ENCODE peak calls at places on chromosomes 12 and 14, in four cellular contexts. One of them, this sample, is unnamed.

GRCh38 chr12:59396941-59397340 is 198.9 kb upstream of the SLC16A7 start:
- DNase-seq in A673: no peak
- DNase-seq in mesendoderm: no peak
- DNase-seq in body of pancreas: no peak
- DNase-seq in this sample: no peak

GRCh38 chr12:107511292-107511691 is 174.3 kb upstream of the PWP1 start:
- DNase-seq in A673: no peak
- DNase-seq in body of pancreas: peak
- DNase-seq in mesendoderm: no peak
- DNase-seq in this sample: no peak

GRCh38 chr12:106213721-106214121 is 34.1 kb downstream of the CKAP4 start:
- DNase-seq in mesendoderm: no peak
- DNase-seq in body of pancreas: no peak
- DNase-seq in A673: no peak
- DNase-seq in this sample: no peak

GRCh38 chr14:70995671-70996070 is 88.4 kb downstream of the PCNX1 start:
- DNase-seq in body of pancreas: no peak
- DNase-seq in mesendoderm: peak
- DNase-seq in A673: no peak
- DNase-seq in this sample: no peak

GRCh38 chr14:55374771-55375170 is 36.9 kb downstream of the ATG14 start:
- DNase-seq in mesendoderm: no peak
- DNase-seq in body of pancreas: no peak
- DNase-seq in A673: no peak
- DNase-seq in this sample: no peak

GRCh38 chr12:56634837-56635538 is 4.9 kb upstream of the BAZ2A start:
- DNase-seq in mesendoderm: peak
- DNase-seq in body of pancreas: peak
- DNase-seq in A673: peak
- DNase-seq in this sample: peak

GRCh38 chr12:117208206-117208605 is 17.9 kb upstream of the FBXO21 start:
- DNase-seq in body of pancreas: no peak
- DNase-seq in A673: no peak
- DNase-seq in mesendoderm: no peak
- DNase-seq in this sample: no peak

GRCh38 chr14:65961004-65961403 is 525.2 kb upstream of the CCDC196 start:
- DNase-seq in A673: peak
- DNase-seq in body of pancreas: peak
- DNase-seq in mesendoderm: peak
- DNase-seq in this sample: peak

GRCh38 chr12:106248849-106249371 is 1.1 kb upstream of the CKAP4 start:
- DNase-seq in mesendoderm: no peak
- DNase-seq in A673: peak
- DNase-seq in body of pancreas: peak
- DNase-seq in this sample: no peak

GRCh38 chr14:68144051-68144681 is 324.6 kb downstream of the RAD51B start:
- DNase-seq in A673: no peak
- DNase-seq in mesendoderm: no peak
- DNase-seq in body of pancreas: peak
- DNase-seq in this sample: peak

GRCh38 chr14:61467281-61467680 is 145.9 kb downstream of the PRKCH start:
- DNase-seq in A673: no peak
- DNase-seq in mesendoderm: no peak
- DNase-seq in body of pancreas: no peak
- DNase-seq in this sample: no peak

GRCh38 chr14:48703728-48704467 is 882.3 kb downstream of the RPS29 start:
- DNase-seq in body of pancreas: no peak
- DNase-seq in mesendoderm: no peak
- DNase-seq in A673: no peak
- DNase-seq in this sample: no peak

GRCh38 chr14:29536886-29537511 is 390.6 kb downstream of the PRKD1 start:
- DNase-seq in mesendoderm: no peak
- DNase-seq in body of pancreas: no peak
- DNase-seq in A673: peak
- DNase-seq in this sample: peak

GRCh38 chr14:91872011-91872476 is 4.7 kb upstream of the TC2N start:
- DNase-seq in mesendoderm: no peak
- DNase-seq in body of pancreas: peak
- DNase-seq in A673: no peak
- DNase-seq in this sample: no peak

GRCh38 chr12:113424915-113425823 is 3.0 kb downstream of the SDSL start:
- DNase-seq in body of pancreas: peak
- DNase-seq in A673: peak
- DNase-seq in mesendoderm: peak
- DNase-seq in this sample: peak

GRCh38 chr14:91306547-91306946 is 62.0 kb upstream of the GPR68 start:
- DNase-seq in body of pancreas: no peak
- DNase-seq in A673: no peak
- DNase-seq in mesendoderm: no peak
- DNase-seq in this sample: no peak

GRCh38 chr14:21989090-21989489 is 315.5 kb upstream of the OR4E1 start:
- DNase-seq in body of pancreas: no peak
- DNase-seq in A673: no peak
- DNase-seq in mesendoderm: no peak
- DNase-seq in this sample: no peak

GRCh38 chr12:31966558-31967205 is 7.5 kb downstream of the RESF1 start:
- DNase-seq in body of pancreas: no peak
- DNase-seq in A673: no peak
- DNase-seq in mesendoderm: peak
- DNase-seq in this sample: no peak

GRCh38 chr14:95023886-95024285 is 133.4 kb downstream of the DICER1 start:
- DNase-seq in body of pancreas: no peak
- DNase-seq in A673: no peak
- DNase-seq in mesendoderm: no peak
- DNase-seq in this sample: no peak

GRCh38 chr14:59754256-59754655 is 116.3 kb downstream of the RTN1 start:
- DNase-seq in body of pancreas: no peak
- DNase-seq in mesendoderm: peak
- DNase-seq in A673: no peak
- DNase-seq in this sample: no peak

GRCh38 chr12:38587594-38587993 is 271.0 kb downstream of the ALG10B start:
- DNase-seq in mesendoderm: no peak
- DNase-seq in body of pancreas: no peak
- DNase-seq in A673: no peak
- DNase-seq in this sample: no peak

GRCh38 chr14:20662968-20663731 is 21.2 kb upstream of the RNASE4 start:
- DNase-seq in body of pancreas: peak
- DNase-seq in A673: peak
- DNase-seq in mesendoderm: peak
- DNase-seq in this sample: peak

GRCh38 chr12:6947615-6948014 is 3.5 kb upstream of the PTPN6 start:
- DNase-seq in mesendoderm: no peak
- DNase-seq in body of pancreas: no peak
- DNase-seq in A673: no peak
- DNase-seq in this sample: no peak

GRCh38 chr12:65779091-65779642 is 45.1 kb upstream of the HMGA2 start:
- DNase-seq in mesendoderm: peak
- DNase-seq in body of pancreas: no peak
- DNase-seq in A673: peak
- DNase-seq in this sample: peak

GRCh38 chr14:78341827-78342389 is 171.7 kb downstream of the NRXN3 start:
- DNase-seq in body of pancreas: no peak
- DNase-seq in mesendoderm: no peak
- DNase-seq in A673: no peak
- DNase-seq in this sample: no peak

GRCh38 chr12:26546535-26547314 is 286.3 kb downstream of the ITPR2 start:
- DNase-seq in body of pancreas: no peak
- DNase-seq in A673: no peak
- DNase-seq in mesendoderm: no peak
- DNase-seq in this sample: no peak

GRCh38 chr12:65825573-65826512 is 1.6 kb downstream of the HMGA2 start:
- DNase-seq in A673: peak
- DNase-seq in mesendoderm: peak
- DNase-seq in body of pancreas: peak
- DNase-seq in this sample: peak

GRCh38 chr14:95102678-95103039 is 54.7 kb downstream of the DICER1 start:
- DNase-seq in body of pancreas: no peak
- DNase-seq in mesendoderm: no peak
- DNase-seq in A673: peak
- DNase-seq in this sample: no peak

GRCh38 chr12:12663644-12664294 is 32.2 kb downstream of the GPR19 start:
- DNase-seq in body of pancreas: no peak
- DNase-seq in mesendoderm: no peak
- DNase-seq in A673: no peak
- DNase-seq in this sample: no peak

GRCh38 chr12:101764393-101764792 is 25.1 kb upstream of the SYCP3 start:
- DNase-seq in body of pancreas: no peak
- DNase-seq in mesendoderm: no peak
- DNase-seq in A673: no peak
- DNase-seq in this sample: no peak

GRCh38 chr12:97142737-97143450 is 235.8 kb downstream of the NEDD1 start:
- DNase-seq in mesendoderm: no peak
- DNase-seq in A673: no peak
- DNase-seq in body of pancreas: no peak
- DNase-seq in this sample: no peak

GRCh38 chr12:131674373-131674772 is 36.5 kb upstream of the SFSWAP start:
- DNase-seq in body of pancreas: no peak
- DNase-seq in mesendoderm: no peak
- DNase-seq in A673: no peak
- DNase-seq in this sample: no peak

GRCh38 chr12:131677699-131678098 is 33.2 kb upstream of the SFSWAP start:
- DNase-seq in body of pancreas: no peak
- DNase-seq in A673: no peak
- DNase-seq in mesendoderm: no peak
- DNase-seq in this sample: no peak

GRCh38 chr12:131673519-131674265 is 37.2 kb upstream of the SFSWAP start:
- DNase-seq in A673: no peak
- DNase-seq in body of pancreas: no peak
- DNase-seq in mesendoderm: no peak
- DNase-seq in this sample: peak

GRCh38 chr12:131675126-131676080 is 35.5 kb upstream of the SFSWAP start:
- DNase-seq in mesendoderm: no peak
- DNase-seq in A673: no peak
- DNase-seq in body of pancreas: no peak
- DNase-seq in this sample: no peak

GRCh38 chr12:131676544-131676943 is 34.3 kb upstream of the SFSWAP start:
- DNase-seq in body of pancreas: no peak
- DNase-seq in A673: no peak
- DNase-seq in mesendoderm: no peak
- DNase-seq in this sample: no peak
- H3K27ac ChIP-seq in body of pancreas: no peak
- H3K27ac ChIP-seq in A673: no peak
- H3K27ac ChIP-seq in mesendoderm: no peak
- H3K27ac ChIP-seq in this sample: no peak

DNA sequence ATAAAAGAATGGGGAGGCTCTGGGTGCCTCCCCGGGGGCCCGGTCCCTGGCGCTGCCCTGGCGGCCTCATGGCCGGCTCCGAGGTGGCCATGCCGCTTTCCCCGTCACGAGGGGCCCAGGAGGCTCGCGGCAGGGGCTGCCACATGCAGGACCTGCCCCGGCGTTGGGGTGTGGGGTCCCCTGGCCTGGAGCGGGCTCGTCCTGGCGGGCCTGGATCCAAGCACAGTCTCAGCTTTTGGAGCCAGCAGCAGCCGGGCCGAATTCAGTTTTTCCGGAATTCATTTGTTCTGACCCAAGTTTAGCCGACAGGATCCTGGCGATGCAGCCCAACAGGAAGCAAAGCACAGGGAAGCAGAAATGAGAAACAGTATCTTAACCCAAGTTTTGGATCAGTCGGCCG is 26.4 kb upstream of the AEBP2 start:
- DNase-seq in mesendoderm: no peak
- DNase-seq in A673: no peak
- DNase-seq in body of pancreas: peak
- DNase-seq in this sample: no peak
- H3K4me3 ChIP-seq in mesendoderm: no peak
- H3K4me3 ChIP-seq in A673: no peak
- H3K4me3 ChIP-seq in body of pancreas: no peak
- H3K4me3 ChIP-seq in this sample: no peak

DNA sequence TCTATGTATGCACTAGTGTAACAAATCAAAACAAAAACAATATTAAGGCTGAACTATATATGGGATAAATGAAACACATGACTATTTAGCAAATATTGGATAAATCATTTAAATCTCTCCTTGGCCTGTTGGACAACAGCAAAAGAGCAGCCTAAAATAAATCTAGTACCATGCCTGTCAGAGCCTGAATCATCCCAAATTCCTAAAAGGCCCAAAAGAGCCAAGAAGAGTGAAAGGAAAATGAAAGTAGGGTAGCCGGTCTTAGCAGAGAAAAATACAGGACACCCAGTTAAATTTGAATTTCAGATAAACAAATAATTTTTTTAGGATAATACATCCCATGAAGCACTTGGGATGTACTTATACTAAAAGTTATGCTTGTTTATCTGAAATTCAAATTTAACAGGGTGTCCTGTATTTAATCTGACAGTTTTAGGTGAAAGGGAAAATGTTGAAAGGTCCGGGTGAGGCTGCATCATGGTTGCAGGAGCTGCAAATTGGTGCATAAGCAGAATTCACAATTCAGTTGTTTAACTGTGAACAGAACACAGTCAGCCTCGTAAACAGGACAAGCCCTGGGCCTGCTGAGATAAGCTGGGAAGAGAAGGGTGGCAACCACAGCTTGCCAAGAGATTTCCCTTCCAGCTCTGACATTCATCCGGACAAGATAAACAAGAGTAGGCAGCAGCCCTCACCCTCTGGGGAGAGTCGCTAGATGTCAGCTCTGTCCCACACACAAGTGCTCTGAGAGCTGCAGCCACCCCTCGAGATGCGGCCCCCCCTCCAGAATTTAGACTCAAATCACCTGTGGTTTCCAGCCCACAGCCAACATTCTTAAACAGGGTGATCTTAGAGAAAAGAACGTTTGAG is 30.3 kb downstream of the DMAC2L start:
- DNase-seq in body of pancreas: peak
- DNase-seq in mesendoderm: peak
- DNase-seq in A673: peak
- DNase-seq in this sample: peak
- H3K27ac ChIP-seq in body of pancreas: no peak
- H3K27ac ChIP-seq in mesendoderm: no peak
- H3K27ac ChIP-seq in A673: no peak
- H3K27ac ChIP-seq in this sample: no peak

DNA sequence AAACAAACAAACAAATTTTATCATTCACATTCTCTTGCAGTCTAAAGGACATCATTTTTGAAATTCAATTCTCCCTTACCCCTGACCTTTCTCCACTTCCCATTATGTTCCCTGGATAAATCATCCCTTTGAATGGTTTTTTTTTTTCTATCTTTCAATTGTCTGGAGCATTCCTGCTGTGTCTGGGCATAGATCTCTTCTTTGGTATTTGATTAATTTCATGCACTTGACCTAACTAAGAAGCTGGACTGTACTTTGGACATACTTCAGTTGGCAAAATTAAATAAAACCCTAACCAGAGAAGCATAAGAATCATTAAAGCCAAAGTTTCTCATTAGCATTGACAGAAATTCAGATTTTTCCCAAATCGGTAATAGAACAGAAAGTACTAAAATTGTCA is 163.6 kb upstream of the BMP4 start:
- DNase-seq in A673: no peak
- DNase-seq in body of pancreas: no peak
- DNase-seq in mesendoderm: no peak
- DNase-seq in this sample: no peak
- H3K4me3 ChIP-seq in A673: no peak
- H3K4me3 ChIP-seq in body of pancreas: no peak
- H3K4me3 ChIP-seq in mesendoderm: no peak
- H3K4me3 ChIP-seq in this sample: no peak

This sample was measured in SJCRH30.